ENCODE peak calls at places on chromosomes 4 and X, in six cellular contexts. U is CD8-positive, alpha-beta memory T cell; R is transverse colon; B is naive thymus-derived CD4-positive, alpha-beta T cell; G is IMR-90; O is kidney. J is an unnamed sample.

GRCh38 chr4:83889802-83890201 is 353.9 kb downstream of the GPAT3 start:
- DNase-seq in U (no peak), R (no peak), B (no peak), G (peak), O (no peak), J (peak)

GRCh38 chrX:57651169-57651919 is 28.7 kb downstream of the NLRP2B start:
- DNase-seq in U (no peak), R (no peak), B (no peak), G (no peak), O (no peak), J (no peak)

GRCh38 chr4:150960818-150961217 is 54.3 kb downstream of the LRBA start:
- DNase-seq in U (no peak), R (no peak), B (no peak), G (no peak), O (no peak), J (peak)

GRCh38 chr4:108068422-108068821 is 78.7 kb downstream of the HADH start:
- DNase-seq in U (no peak), R (no peak), B (no peak), G (no peak), O (no peak), J (no peak)

GRCh38 chrX:67207912-67208311 is 335.9 kb upstream of the AR start:
- DNase-seq in U (no peak), R (no peak), B (no peak), G (no peak), O (no peak), J (no peak)

GRCh38 chrX:14013074-14013473 is 16.6 kb downstream of the GEMIN8 start:
- DNase-seq in U (no peak), R (no peak), B (no peak), G (no peak), O (no peak), J (no peak)

GRCh38 chr4:38674206-38675144 is 10.5 kb downstream of the KLF3 start:
- DNase-seq in U (no peak), R (no peak), B (no peak), G (no peak), O (no peak), J (no peak)

GRCh38 chrX:53688300-53688699 is 1.8 kb upstream of the HUWE1 start:
- DNase-seq in U (no peak), R (no peak), B (no peak), G (no peak), O (no peak), J (no peak)

GRCh38 chr4:153634737-153635353 is 49.2 kb upstream of the TLR2 start:
- DNase-seq in U (no peak), R (no peak), B (peak), G (peak), O (no peak), J (no peak)

GRCh38 chr4:185811509-185812364 is at the start of gene SORBS2:
- DNase-seq in U (no peak), R (peak), B (no peak), G (peak), O (peak), J (peak)

GRCh38 chr4:138815811-138816210 is 199.8 kb upstream of the NOCT start:
- DNase-seq in U (no peak), R (no peak), B (no peak), G (no peak), O (no peak), J (no peak)

GRCh38 chr4:116101321-116101720 is 984.1 kb downstream of the TRAM1L1 start:
- DNase-seq in U (no peak), R (no peak), B (no peak), G (no peak), O (no peak), J (no peak)

GRCh38 chr4:116099596-116099995 is 985.8 kb downstream of the TRAM1L1 start:
- DNase-seq in U (no peak), R (no peak), B (no peak), G (no peak), O (no peak), J (no peak)
- H3K27ac ChIP-seq in U (no peak), R (no peak), B (no peak), G (no peak), O (no peak), J (no peak)

GRCh38 chr4:144449623-144450022 is 196.3 kb upstream of the HHIP start:
- DNase-seq in U (no peak), R (no peak), B (no peak), G (no peak), O (peak), J (no peak)
- H3K27ac ChIP-seq in U (no peak), R (no peak), B (no peak), G (no peak), O (no peak), J (no peak)

GRCh38 chr4:7855731-7856130 is 83.9 kb downstream of the AFAP1 start:
- DNase-seq in U (no peak), R (no peak), B (no peak), G (no peak), O (no peak), J (no peak)
- H3K27ac ChIP-seq in U (no peak), R (no peak), B (peak), G (peak), O (no peak), J (no peak)

DNA sequence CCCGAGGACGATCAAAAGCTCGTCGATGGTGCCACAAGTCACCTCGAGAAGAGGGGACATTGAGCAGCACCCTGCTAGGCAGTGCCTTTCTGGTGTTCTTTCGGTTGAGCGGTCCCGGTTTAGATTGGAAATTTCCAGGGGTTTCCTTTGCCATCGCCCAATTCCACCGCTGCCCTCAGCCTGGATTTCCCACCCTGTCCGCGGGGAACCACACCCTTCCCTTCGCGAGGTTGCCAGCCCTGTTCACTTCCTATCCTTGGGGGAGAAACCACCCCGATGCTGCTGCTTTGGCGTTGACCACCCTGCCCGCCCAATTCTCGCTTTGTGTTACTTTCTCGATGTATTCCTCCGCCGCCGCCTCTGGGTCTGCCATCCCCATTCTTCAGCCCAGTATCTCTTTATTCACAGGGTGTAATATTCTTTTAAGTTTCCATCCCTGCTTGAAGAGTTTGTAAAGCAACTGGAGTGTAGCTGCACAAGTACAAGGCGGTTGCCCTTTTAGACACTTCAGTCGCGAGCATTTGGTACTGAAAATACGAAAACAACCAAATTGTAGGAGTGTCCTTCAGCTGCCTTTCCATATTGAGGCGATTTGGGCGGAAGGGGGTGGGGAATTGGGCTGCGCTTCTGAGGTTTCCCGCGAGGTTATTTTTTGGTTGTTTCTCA is 1.1 kb downstream of the OGT start:
- DNase-seq in U (peak), R (peak), B (peak), G (peak), O (peak), J (peak)
- H3K27ac ChIP-seq in U (peak), R (peak), B (peak), G (peak), O (peak), J (peak)

DNA sequence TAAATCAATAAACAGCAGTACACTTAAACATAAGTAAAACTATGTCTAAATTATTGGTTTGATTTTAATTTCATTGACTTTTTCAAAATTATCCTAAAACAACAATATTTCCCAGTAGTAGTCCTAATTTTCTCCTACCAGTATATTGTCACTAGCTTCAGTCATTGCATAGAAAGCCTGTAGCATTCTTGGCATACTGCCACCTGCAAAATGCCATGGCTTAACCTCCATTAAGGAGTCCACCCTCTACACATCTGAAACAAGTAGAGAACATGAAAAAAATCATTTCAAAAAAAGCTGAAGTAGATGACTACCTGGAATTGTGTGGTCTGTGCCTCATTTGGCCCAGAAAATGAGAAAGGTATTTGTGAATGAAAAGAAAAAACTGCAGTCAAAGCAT is 348.5 kb downstream of the INPP4B start:
- DNase-seq in U (no peak), R (no peak), B (no peak), G (no peak), O (no peak), J (no peak)
- H3K27ac ChIP-seq in U (no peak), R (no peak), B (no peak), G (no peak), O (no peak), J (no peak)

GRCh38 chr4:7786040-7786439 is 153.6 kb downstream of the AFAP1 start:
- DNase-seq in U (no peak), R (no peak), B (no peak), G (no peak), O (no peak), J (no peak)
- H3K27ac ChIP-seq in U (no peak), R (no peak), B (no peak), G (no peak), O (no peak), J (no peak)

J was measured in brain microvascular endothelial cell.